ENCODE peak calls at places on chromosomes 5 and 9, in nine cellular contexts. K, Q, F, O, T, Y, J, X and M are unnamed samples.

GRCh38 chr5:36877667-36878420 is 1.3 kb downstream of the NIPBL start:
- DNase-seq in O (no peak), X (no peak), Q (peak), F (peak), Y (peak), T (peak), J (peak), K (no peak), M (no peak)

GRCh38 chr5:103669615-103670014 is 107.0 kb upstream of the NUDT12 start:
- DNase-seq in T (no peak), Q (no peak), J (no peak), O (no peak), X (no peak), F (no peak), K (no peak), Y (no peak), M (no peak)

GRCh38 chr5:155898284-155898683 is 428.7 kb upstream of the SGCD start:
- DNase-seq in X (no peak), F (no peak), K (no peak), Q (no peak), J (no peak), Y (no peak), T (no peak), O (no peak), M (no peak)

GRCh38 chr5:68161156-68161555 is 54.4 kb upstream of the PIK3R1 start:
- DNase-seq in K (no peak), J (no peak), O (no peak), Q (no peak), X (no peak), Y (no peak), T (no peak), F (no peak), M (no peak)

GRCh38 chr5:53330491-53330890 is 149.9 kb upstream of the FST start:
- DNase-seq in J (no peak), Y (no peak), Q (no peak), O (no peak), X (no peak), F (no peak), T (no peak), K (no peak), M (no peak)

GRCh38 chr5:172637122-172637580 is 3.9 kb upstream of the NEURL1B start:
- DNase-seq in O (no peak), J (no peak), F (no peak), T (peak), Y (peak), X (no peak), Q (no peak), K (peak), M (no peak)

GRCh38 chr5:168578006-168578405 is 1.2 kb downstream of the PANK3 start:
- DNase-seq in T (no peak), Y (peak), X (no peak), Q (no peak), K (no peak), O (no peak), F (peak), J (no peak), M (no peak)

GRCh38 chr9:42388846-42389245 is 205.4 kb downstream of the SPATA31A6 start:
- DNase-seq in Q (no peak), X (no peak), O (no peak), K (no peak), T (no peak), F (peak), Y (no peak), J (no peak), M (no peak)

GRCh38 chr5:1004598-1005361 is 3.8 kb upstream of the NKD2 start:
- DNase-seq in J (peak), T (no peak), Y (no peak), F (peak), O (peak), K (peak), Q (peak), X (peak), M (peak)

GRCh38 chr5:173025651-173026050 is 30.5 kb upstream of the CREBRF start:
- DNase-seq in X (no peak), O (no peak), Y (no peak), T (no peak), K (no peak), Q (no peak), J (no peak), F (no peak), M (no peak)

GRCh38 chr5:131109540-131110255 is 55.4 kb downstream of the HINT1 start:
- DNase-seq in T (peak), Y (peak), J (peak), F (peak), K (no peak), X (peak), O (no peak), Q (peak), M (no peak)

GRCh38 chr5:172868924-172869565 is 35.0 kb downstream of the ERGIC1 start:
- DNase-seq in T (no peak), Q (peak), J (no peak), F (peak), K (peak), O (no peak), X (peak), Y (peak), M (peak)

GRCh38 chr5:40826778-40827478 is 8.1 kb downstream of the RPL37 start:
- DNase-seq in Y (no peak), F (no peak), T (no peak), K (no peak), X (no peak), Q (no peak), O (no peak), J (no peak), M (no peak)

GRCh38 chr5:93599427-93600146 is 16.6 kb downstream of the NR2F1 start:
- DNase-seq in X (no peak), Y (no peak), O (peak), F (no peak), J (peak), Q (no peak), K (no peak), T (no peak), M (no peak)

GRCh38 chr5:175494271-175495183 is 16.2 kb downstream of the SFXN1 start:
- DNase-seq in J (no peak), O (no peak), Y (no peak), T (no peak), Q (no peak), F (no peak), X (no peak), K (no peak), M (no peak)

GRCh38 chr9:137150485-137151060 is 11.6 kb downstream of the GRIN1 start:
- DNase-seq in O (peak), Q (no peak), T (peak), F (no peak), Y (peak), J (peak), X (no peak), K (no peak), M (no peak)

GRCh38 chr9:19992556-19992955 is 203.7 kb upstream of the SLC24A2 start:
- DNase-seq in X (no peak), F (no peak), K (no peak), O (no peak), Y (peak), Q (peak), T (no peak), J (no peak), M (no peak)

GRCh38 chr9:131406567-131407436 is 12.9 kb downstream of the PRRC2B start:
- DNase-seq in O (no peak), Y (no peak), X (no peak), Q (no peak), T (no peak), K (no peak), F (peak), J (no peak), M (no peak)

GRCh38 chr5:106691701-106692100 is 979.0 kb downstream of the EFNA5 start:
- DNase-seq in J (no peak), Y (peak), F (peak), X (no peak), T (no peak), O (no peak), Q (peak), K (no peak), M (no peak)

GRCh38 chr5:160516696-160517530 is 95.3 kb downstream of the PTTG1 start:
- DNase-seq in K (no peak), J (no peak), Q (no peak), O (no peak), F (no peak), X (no peak), T (no peak), Y (no peak), M (no peak)

GRCh38 chr5:53469946-53470687 is 10.3 kb upstream of the FST start:
- DNase-seq in K (no peak), J (no peak), Q (no peak), F (no peak), T (no peak), Y (peak), O (no peak), X (no peak), M (no peak)

GRCh38 chr5:61817472-61818326 is 485.6 kb downstream of the ZSWIM6 start:
- DNase-seq in F (peak), J (peak), T (peak), X (peak), K (no peak), Y (peak), Q (peak), O (peak), M (no peak)

GRCh38 chr9:4679268-4680177 is at the start of gene CDC37L1:
- DNase-seq in J (peak), Q (peak), X (peak), T (peak), Y (peak), O (peak), F (peak), K (peak), M (peak)

GRCh38 chr5:137753986-137754235 is 252 bp downstream of the HNRNPA0 start:
- DNase-seq in X (no peak), T (no peak), Q (no peak), K (no peak), Y (no peak), J (no peak), F (no peak), O (no peak), M (no peak)

GRCh38 chr9:134660407-134660806 is 18.8 kb downstream of the COL5A1 start:
- DNase-seq in X (no peak), Q (no peak), F (no peak), O (no peak), K (no peak), Y (peak), J (peak), T (no peak), M (no peak)

GRCh38 chr9:127979333-127980055 is 1.3 kb downstream of the EEIG1 start:
- DNase-seq in X (no peak), K (no peak), T (peak), Y (no peak), O (peak), F (peak), Q (no peak), J (peak), M (peak)

GRCh38 chr5:143741418-143741817 is 70.5 kb upstream of the HMHB1 start:
- DNase-seq in F (no peak), Q (no peak), O (no peak), T (no peak), J (no peak), X (no peak), Y (no peak), K (no peak), M (no peak)

GRCh38 chr5:159303286-159303685 is 27.0 kb downstream of the IL12B start:
- DNase-seq in J (no peak), F (no peak), Y (no peak), T (no peak), K (no peak), X (no peak), Q (no peak), O (no peak), M (no peak)

GRCh38 chr5:158139161-158139560 is 280.2 kb upstream of the CLINT1 start:
- DNase-seq in T (no peak), K (no peak), O (no peak), Q (peak), J (no peak), F (no peak), Y (peak), X (no peak), M (no peak)

GRCh38 chr5:82387041-82387818 is 109.1 kb upstream of the RPS23 start:
- DNase-seq in X (no peak), T (peak), Y (peak), F (peak), J (no peak), K (no peak), Q (no peak), O (no peak), M (peak)

GRCh38 chr9:87812375-87813118 is 70.1 kb upstream of the SPATA31E1 start:
- DNase-seq in T (no peak), X (no peak), J (peak), Q (peak), F (peak), O (peak), K (no peak), Y (peak), M (no peak)

GRCh38 chr5:151724360-151724759 is 34.1 kb downstream of the ATOX1 start:
- DNase-seq in J (no peak), O (no peak), Y (no peak), Q (no peak), K (no peak), F (no peak), X (no peak), T (no peak), M (no peak)

GRCh38 chr5:53399921-53400697 is 80.3 kb upstream of the FST start:
- DNase-seq in T (no peak), F (no peak), O (no peak), K (no peak), X (no peak), J (no peak), Q (peak), Y (no peak), M (no peak)

GRCh38 chr5:171494452-171495121 is 75.1 kb downstream of the FGF18 start:
- DNase-seq in X (peak), T (no peak), Q (peak), O (peak), F (peak), K (peak), J (peak), Y (peak), M (no peak)

GRCh38 chr5:1551913-1552312 is 28.2 kb upstream of the LPCAT1 start:
- DNase-seq in Y (no peak), F (no peak), X (no peak), J (no peak), O (no peak), Q (no peak), T (no peak), K (peak), M (peak)

GRCh38 chr9:34456746-34457145 is 1.6 kb downstream of the FAM219A start:
- DNase-seq in T (no peak), J (no peak), Q (no peak), F (no peak), X (no peak), Y (no peak), K (no peak), O (no peak), M (no peak)